ENCODE peak calls at places on chromosomes 13 and 19, in ten cellular contexts. G, W, C, R, Y, X, I, V, S and L are unnamed samples.

GRCh38 chr13:55106509-55106908 is 2034.2 kb upstream of the PRR20A start:
- DNase-seq in Y (no peak), I (no peak), G (no peak), R (no peak), X (no peak), V (no peak), C (no peak), W (no peak), S (no peak), L (no peak)

GRCh38 chr13:104006625-104007061 is 940.4 kb upstream of the SLC10A2 start:
- DNase-seq in S (no peak), X (no peak), Y (no peak), G (no peak), V (no peak), R (no peak), W (no peak), I (no peak), C (no peak), L (no peak)

GRCh38 chr19:2428027-2428690 is 773 bp upstream of the TIMM13 start:
- DNase-seq in W (no peak), S (no peak), G (no peak), C (peak; percentile 68), V (peak; percentile 47), X (no peak), I (peak; percentile 82), Y (peak; percentile 41), R (no peak), L (no peak)

GRCh38 chr19:10402441-10403038 is 802 bp downstream of the CDC37 start:
- DNase-seq in V (peak; percentile 45), W (no peak), X (peak; percentile 41), S (no peak), R (no peak), I (peak; percentile 75), Y (no peak), C (no peak), G (no peak), L (no peak)

GRCh38 chr13:107665926-107666458 is 549.3 kb downstream of the LIG4 start:
- DNase-seq in V (peak; percentile 5), S (no peak), W (no peak), R (no peak), G (no peak), I (no peak), X (no peak), C (no peak), Y (no peak), L (no peak)

GRCh38 chr13:75666646-75667351 is 30.7 kb downstream of the LMO7 start:
- DNase-seq in C (no peak), W (no peak), R (no peak), S (no peak), I (no peak), X (no peak), Y (no peak), G (peak; percentile 60), V (peak; percentile 51), L (no peak)

GRCh38 chr13:33859691-33860303 is 41.8 kb downstream of the RFC3 start:
- DNase-seq in Y (no peak), G (peak; percentile 45), S (no peak), W (peak; percentile 7), X (no peak), R (no peak), C (no peak), V (peak; percentile 33), I (no peak), L (no peak)

GRCh38 chr19:49333426-49334288 is 1.5 kb upstream of the CD37 start:
- DNase-seq in Y (peak; percentile 11), G (no peak), W (no peak), S (no peak), R (peak; percentile 74), X (peak; percentile 98), C (no peak), I (peak; percentile 44), V (peak; percentile 40), L (no peak)

GRCh38 chr19:8526345-8527062 is 12.5 kb upstream of the ZNF414 start:
- DNase-seq in X (no peak), V (peak; percentile 87), G (peak; percentile 77), I (peak; percentile 98), W (peak; percentile 63), R (peak; percentile 67), S (peak; percentile 90), Y (peak; percentile 93), C (peak; percentile 95), L (peak; percentile 78)

GRCh38 chr13:21987793-21988192 is 316.9 kb downstream of the FGF9 start:
- DNase-seq in X (no peak), V (no peak), S (no peak), G (no peak), R (no peak), Y (no peak), C (no peak), I (no peak), W (no peak), L (no peak)

GRCh38 chr19:12527034-12527836 is 24.0 kb downstream of the ZNF564 start:
- DNase-seq in V (peak; percentile 62), R (no peak), S (no peak), I (no peak), W (peak; percentile 7), X (peak; percentile 22), G (no peak), Y (no peak), C (no peak), L (no peak)

GRCh38 chr19:46967578-46968018 is 52.0 kb upstream of the NPAS1 start:
- DNase-seq in G (no peak), R (no peak), Y (no peak), S (no peak), W (no peak), V (no peak), C (no peak), I (no peak), X (no peak), L (no peak)

GRCh38 chr19:1811942-1812425 is at the start of gene ATP8B3:
- DNase-seq in C (no peak), G (peak; percentile 98), W (no peak), R (peak; percentile 100), Y (no peak), S (no peak), V (no peak), X (no peak), I (no peak), L (no peak)

GRCh38 chr19:18119243-18120105 is 21.9 kb downstream of the MAST3 start:
- DNase-seq in I (no peak), W (no peak), G (no peak), Y (no peak), C (no peak), X (peak; percentile 63), R (peak; percentile 53), V (no peak), S (no peak), L (no peak)

GRCh38 chr13:41827507-41828213 is 133.2 kb downstream of the VWA8 start:
- DNase-seq in I (no peak), C (no peak), W (peak; percentile 61), S (no peak), V (peak; percentile 95), G (peak; percentile 69), R (no peak), X (no peak), Y (no peak), L (peak; percentile 50)

GRCh38 chr19:18424122-18424889 is 5.1 kb downstream of the SSBP4 start:
- DNase-seq in R (no peak), C (no peak), S (no peak), V (no peak), X (peak; percentile 75), I (peak; percentile 47), G (no peak), W (no peak), Y (no peak), L (no peak)

GRCh38 chr13:39655041-39655568 is 357 bp upstream of the COG6 start:
- DNase-seq in W (no peak), S (no peak), X (peak; percentile 10), V (no peak), G (no peak), I (no peak), Y (no peak), R (no peak), C (no peak), L (no peak)

GRCh38 chr13:39656325-39656677 is 839 bp downstream of the COG6 start:
- DNase-seq in I (no peak), W (no peak), R (no peak), C (no peak), Y (no peak), V (no peak), S (no peak), G (no peak), X (peak; percentile 13), L (no peak)

DNA sequence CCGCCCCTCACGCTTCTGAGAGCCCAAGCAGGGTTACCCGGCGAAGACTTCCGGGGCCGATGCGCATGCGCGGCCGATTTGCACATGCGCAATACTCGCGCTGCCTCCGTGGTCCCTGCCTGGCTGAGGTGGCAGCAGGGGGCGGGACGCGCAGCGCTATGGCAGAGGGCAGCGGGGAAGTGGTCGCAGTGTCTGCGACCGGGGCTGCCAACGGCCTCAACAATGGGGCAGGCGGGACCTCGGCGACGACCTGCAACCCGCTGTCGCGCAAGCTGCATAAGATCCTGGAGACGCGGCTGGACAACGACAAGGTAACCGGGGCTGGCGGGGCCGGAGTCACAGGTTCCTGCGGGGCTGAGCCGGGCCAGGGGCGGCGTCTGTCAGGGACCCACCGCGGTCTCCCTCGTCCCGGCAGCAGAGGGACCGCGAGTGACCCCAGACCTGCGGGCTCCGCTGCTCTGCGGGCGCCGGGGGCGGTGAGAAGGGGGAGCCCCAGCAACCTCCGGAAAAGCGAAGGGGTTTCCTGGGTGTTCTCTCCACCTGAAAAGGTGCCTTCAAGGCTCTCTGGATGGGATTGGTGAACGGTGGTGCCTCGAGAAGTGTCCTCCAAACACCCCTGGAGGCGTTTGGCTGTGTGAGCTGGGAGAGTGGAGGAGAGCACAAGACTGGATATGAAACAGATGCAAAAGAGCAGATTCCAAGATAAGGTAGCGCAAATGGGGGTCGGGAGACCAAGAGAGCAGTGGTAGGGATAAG is at the start of gene COG6:
- DNase-seq in V (peak; percentile 84), S (peak; percentile 95), G (peak; percentile 83), R (peak; percentile 92), W (peak; percentile 65), I (peak; percentile 98), C (peak; percentile 93), X (peak; percentile 91), Y (peak; percentile 90), L (peak; percentile 61)
- TF ChIP-seq CTCF in V (no peak), S (peak; percentile 29), G (no peak), R (no peak), W (no peak), I (peak; percentile 44), C (no peak), X (peak; percentile 38), Y (peak; percentile 35), L (no peak)

GRCh38 chr19:44677019-44677809 is 5.9 kb downstream of the CEACAM19 start:
- DNase-seq in R (no peak), C (no peak), X (peak; percentile 30), V (peak; percentile 55), I (peak; percentile 82), W (no peak), G (peak; percentile 55), Y (no peak), S (no peak), L (no peak)
- TF ChIP-seq CTCF in R (no peak), C (no peak), X (no peak), V (no peak), I (no peak), W (no peak), G (no peak), Y (no peak), S (no peak), L (no peak)

GRCh38 chr13:113724780-113725315 is 34.2 kb upstream of the TMEM255B start:
- DNase-seq in C (peak; percentile 76), X (peak; percentile 2), I (peak; percentile 93), G (peak; percentile 64), W (no peak), S (peak; percentile 79), Y (peak; percentile 81), V (peak; percentile 48), R (peak; percentile 83), L (no peak)
- TF ChIP-seq CTCF in C (peak; percentile 75), X (peak; percentile 49), I (peak; percentile 97), G (peak; percentile 84), W (peak; percentile 85), S (peak; percentile 96), Y (peak; percentile 83), V (peak; percentile 64), R (peak; percentile 83), L (peak; percentile 80)

GRCh38 chr19:35247526-35248309 is 1.1 kb upstream of the LSR start:
- DNase-seq in S (peak; percentile 89), C (peak; percentile 96), G (peak; percentile 89), I (peak; percentile 98), W (no peak), V (no peak), Y (peak; percentile 96), R (peak; percentile 82), X (peak; percentile 92), L (no peak)
- TF ChIP-seq CTCF in S (peak; percentile 54), C (no peak), G (peak; percentile 73), I (peak; percentile 73), W (peak; percentile 26), V (no peak), Y (peak; percentile 93), R (peak; percentile 52), X (peak; percentile 71), L (no peak)